ENCODE peak calls at places on chromosomes 12 and 14, in four cellular contexts. V is nephron progenitor cell; U is MCF 10A; J is stimulated activated CD4-positive, alpha-beta T cell treated with anti-CD3 and anti-CD28 coated beads, Interleukin-15, amount 100 ng/mL, for 24 hours. Z is an unnamed sample.

GRCh38 chr12:111775205-111776193 is 8.8 kb downstream of the ALDH2 start:
- DNase-seq in V (peak), U (peak), J (no peak), Z (peak)

GRCh38 chr12:115570271-115570777 is 707.2 kb downstream of the MED13L start:
- DNase-seq in V (no peak), U (no peak), J (no peak), Z (no peak)

GRCh38 chr14:94509356-94509755 is at the start of gene SERPINA12:
- DNase-seq in V (no peak), U (no peak), J (no peak), Z (no peak)

GRCh38 chr12:51976376-51977160 is 25.1 kb downstream of the ACVR1B start:
- DNase-seq in V (no peak), U (no peak), J (no peak), Z (no peak)

GRCh38 chr12:54991161-54991991 is 6.8 kb upstream of the TESPA1 start:
- DNase-seq in V (no peak), U (no peak), J (peak), Z (no peak)

GRCh38 chr14:80784824-80785223 is 156.7 kb downstream of the CEP128 start:
- DNase-seq in V (no peak), U (no peak), J (no peak), Z (no peak)

GRCh38 chr14:21098134-21098891 is at the start of gene ZNF219:
- DNase-seq in V (peak), U (peak), J (peak), Z (peak)

GRCh38 chr12:39103552-39104165 is 198.3 kb upstream of the CPNE8 start:
- DNase-seq in V (peak), U (peak), J (no peak), Z (peak)

GRCh38 chr14:65281991-65282908 is 130.3 kb upstream of the FUT8 start:
- DNase-seq in V (no peak), U (no peak), J (no peak), Z (no peak)

GRCh38 chr14:29668201-29668600 is 259.4 kb downstream of the PRKD1 start:
- DNase-seq in V (no peak), U (no peak), J (no peak), Z (no peak)

Z was measured in RWPE1.